ENCODE peak calls at places on chromosomes 16 and 17, in nine cellular contexts. P, E, Y, J, L, M, G, N and W are unnamed samples. For H3K4me1, the result is how much of the 10 kb centered on the place peaks cover.

GRCh38 chr17:47219621-47220475 is 10.7 kb downstream of the MYL4 start:
- DNase-seq in P (no peak), E (no peak), Y (no peak), J (no peak), L (no peak), M (no peak), G (no peak), N (no peak), W (no peak)

GRCh38 chr17:17647521-17648178 is 33.6 kb upstream of the RAI1 start:
- DNase-seq in P (no peak), E (no peak), Y (no peak), J (no peak), L (no peak), M (no peak), G (no peak), N (no peak), W (no peak)

GRCh38 chr16:16907089-16907488 is 528.1 kb downstream of the NPIPA7 start:
- DNase-seq in P (no peak), E (no peak), Y (no peak), J (no peak), L (no peak), M (no peak), G (no peak), N (no peak), W (no peak)

GRCh38 chr17:79741751-79742588 is 11.2 kb downstream of the ENPP7 start:
- DNase-seq in P (peak), E (peak), Y (peak), J (peak), L (peak), M (peak), G (peak), N (peak), W (peak)

GRCh38 chr17:16980813-16981731 is 9.2 kb upstream of the TNFRSF13B start:
- DNase-seq in P (no peak), E (no peak), Y (no peak), J (no peak), L (no peak), M (no peak), G (no peak), N (no peak), W (no peak)

GRCh38 chr16:17397499-17397891 is 73.3 kb downstream of the XYLT1 start:
- DNase-seq in P (no peak), E (no peak), Y (no peak), J (no peak), L (peak), M (no peak), G (peak), N (no peak), W (peak)

GRCh38 chr16:86051376-86052114 is 152.6 kb downstream of the IRF8 start:
- DNase-seq in P (no peak), E (no peak), Y (no peak), J (peak), L (no peak), M (no peak), G (no peak), N (no peak), W (no peak)

GRCh38 chr17:47295037-47295873 is 28.5 kb upstream of the EFCAB13 start:
- DNase-seq in P (no peak), E (no peak), Y (no peak), J (no peak), L (no peak), M (no peak), G (no peak), N (no peak), W (no peak)

GRCh38 chr16:47851026-47851610 is 304.7 kb downstream of the ABCC12 start:
- DNase-seq in P (no peak), E (no peak), Y (no peak), J (no peak), L (no peak), M (no peak), G (no peak), N (no peak), W (no peak)

GRCh38 chr17:27861979-27862378 is 31.2 kb downstream of the LYRM9 start:
- DNase-seq in P (no peak), E (no peak), Y (no peak), J (no peak), L (no peak), M (no peak), G (peak), N (no peak), W (no peak)

GRCh38 chr17:55086635-55087058 is 118.1 kb downstream of the STXBP4 start:
- DNase-seq in P (no peak), E (no peak), Y (no peak), J (no peak), L (peak), M (no peak), G (no peak), N (no peak), W (no peak)

GRCh38 chr17:49285716-49286115 is 55.1 kb upstream of the PHOSPHO1 start:
- DNase-seq in P (no peak), E (no peak), Y (peak), J (no peak), L (no peak), M (no peak), G (no peak), N (no peak), W (no peak)
- H3K4me3 ChIP-seq in P (no peak), E (no peak), Y (no peak), J (no peak), L (no peak), M (no peak), G (no peak), N (no peak), W (no peak)

GRCh38 chr16:70715113-70715711 is 29.4 kb upstream of the MTSS2 start:
- DNase-seq in P (peak), E (no peak), Y (peak), J (peak), L (peak), M (peak), G (no peak), N (peak), W (peak)
- H3K4me1 ChIP-seq in P (under half), E (under half), Y (under half), J (under half), L (under half), M (under half), G (under half), N (under half), W (under half)

DNA sequence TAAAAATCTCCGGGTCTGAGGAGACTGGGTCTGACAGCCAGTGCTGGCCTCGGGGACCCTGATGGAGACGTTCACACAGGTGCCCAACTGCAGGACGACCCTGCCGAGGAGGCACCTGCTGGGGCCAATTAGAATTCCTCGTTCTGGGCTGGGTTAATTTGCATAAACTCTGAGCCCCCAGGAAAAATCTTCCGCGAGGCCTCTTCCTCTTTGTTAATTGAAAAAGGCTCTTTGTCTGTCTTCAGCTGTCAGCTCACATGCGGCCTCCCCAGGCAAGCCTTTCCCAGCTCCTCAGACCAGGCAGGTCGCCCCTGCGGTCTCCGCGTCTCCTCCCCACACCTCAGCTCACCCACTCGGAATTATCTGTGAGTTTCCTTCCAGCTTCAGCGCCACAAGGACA is 400.2 kb downstream of the SEC14L1 start:
- DNase-seq in P (no peak), E (no peak), Y (no peak), J (no peak), L (no peak), M (no peak), G (no peak), N (no peak), W (no peak)
- H3K4me3 ChIP-seq in P (no peak), E (no peak), Y (no peak), J (no peak), L (no peak), M (no peak), G (no peak), N (no peak), W (no peak)

DNA sequence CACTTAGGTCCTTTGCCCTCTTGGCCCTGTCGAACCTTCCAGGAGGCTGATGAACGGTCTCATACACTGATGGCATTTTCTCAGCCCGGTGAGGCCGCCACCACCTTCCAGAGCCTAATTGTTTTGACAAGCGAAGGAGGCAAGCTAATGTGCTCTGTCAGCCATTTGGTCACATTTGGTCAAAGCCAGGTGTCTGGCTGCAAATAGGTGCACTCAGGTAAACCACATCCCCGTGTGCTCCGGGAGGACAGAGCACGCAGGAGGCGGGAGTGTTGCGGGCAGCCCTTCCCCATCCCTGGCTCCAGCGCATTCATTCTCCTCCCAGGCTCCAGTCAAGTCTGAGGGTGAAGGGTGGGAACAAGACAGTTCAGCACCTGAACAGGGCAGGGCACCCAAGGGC is 240.1 kb downstream of the MSI2 start:
- DNase-seq in P (no peak), E (no peak), Y (no peak), J (no peak), L (no peak), M (no peak), G (no peak), N (no peak), W (no peak)
- H3K4me1 ChIP-seq in P (under half), E (under half), Y (under half), J (under half), L (under half), M (under half), G (under half), N (under half), W (under half)

GRCh38 chr16:70684146-70685060 is 1.4 kb downstream of the MTSS2 start:
- DNase-seq in P (peak), E (no peak), Y (no peak), J (peak), L (no peak), M (peak), G (no peak), N (peak), W (peak)

GRCh38 chr16:70682239-70683145 is 3.4 kb downstream of the MTSS2 start:
- DNase-seq in P (peak), E (no peak), Y (no peak), J (peak), L (no peak), M (peak), G (no peak), N (peak), W (no peak)

GRCh38 chr16:70685061-70685937 is 554 bp downstream of the MTSS2 start:
- DNase-seq in P (peak), E (no peak), Y (no peak), J (peak), L (no peak), M (peak), G (no peak), N (peak), W (peak)

GRCh38 chr16:70681382-70682238 is 4.2 kb downstream of the MTSS2 start:
- DNase-seq in P (peak), E (no peak), Y (no peak), J (peak), L (no peak), M (peak), G (no peak), N (peak), W (no peak)

GRCh38 chr16:70683146-70683944 is 2.5 kb downstream of the MTSS2 start:
- DNase-seq in P (peak), E (no peak), Y (no peak), J (peak), L (no peak), M (peak), G (no peak), N (peak), W (no peak)
- H3K4me3 ChIP-seq in P (no peak), E (no peak), Y (peak), J (no peak), L (peak), M (peak), G (no peak), N (no peak), W (no peak)

DNA sequence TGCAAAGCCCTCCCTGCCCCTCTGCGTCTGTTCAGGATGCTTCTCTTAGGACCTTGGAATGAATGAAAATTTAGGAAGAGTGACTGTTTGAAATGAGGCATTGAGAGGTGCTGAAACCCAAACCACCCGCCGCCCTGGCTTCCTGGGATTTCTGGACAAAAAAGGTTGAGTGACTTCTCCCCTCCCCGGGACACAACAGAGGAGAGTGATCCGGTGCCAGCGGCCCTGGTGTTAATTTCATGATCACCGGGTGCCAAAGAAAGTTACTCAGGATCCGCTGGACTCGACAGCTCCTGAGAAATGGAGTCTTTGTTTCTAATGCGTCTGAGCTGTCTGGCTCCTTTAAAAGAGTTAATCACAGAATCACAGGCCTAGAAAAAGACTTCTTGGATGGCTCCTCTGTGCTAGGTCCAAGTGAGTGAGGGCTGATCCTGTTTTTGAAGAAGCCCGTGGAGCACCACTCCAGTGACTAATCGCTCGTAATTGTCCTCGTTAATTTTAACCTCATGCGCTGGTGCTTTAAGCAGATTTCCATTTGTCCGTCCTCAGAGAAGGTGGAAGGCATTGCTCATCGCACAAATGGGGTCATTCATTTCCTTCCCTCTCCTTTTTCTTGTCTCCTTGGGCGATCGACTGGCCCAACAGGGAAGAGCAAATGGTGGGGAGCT is 144.4 kb upstream of the ZFHX3 start:
- DNase-seq in P (no peak), E (no peak), Y (no peak), J (no peak), L (no peak), M (no peak), G (no peak), N (no peak), W (no peak)
- H3K4me1 ChIP-seq in P (under half), E (under half), Y (under half), J (under half), L (under half), M (under half), G (under half), N (under half), W (under half)

GRCh38 chr16:51008037-51008436 is 143.0 kb downstream of the SALL1 start:
- DNase-seq in P (no peak), E (no peak), Y (no peak), J (no peak), L (no peak), M (no peak), G (no peak), N (no peak), W (no peak)
- H3K4me3 ChIP-seq in P (no peak), E (no peak), Y (no peak), J (no peak), L (no peak), M (no peak), G (no peak), N (no peak), W (no peak)